ENCODE peak calls at places on chromosome 1, in ten cellular contexts. U is A673, E is body of pancreas, K is activated gamma-delta T cell, F is NCI-H1694 treated with DMSO at 0.1 percent for 48 hours, R is mesothelial cell of epicardium, L is Kasumi-1, C is neuronal stem cell, V is GM12865, H is mesenchymal stem cell. J is an unnamed sample.

GRCh38 chr1:115828101-115829022 is 12.6 kb downstream of the NHLH2 start:
- DNase-seq in U (no peak), E (peak), K (no peak), F (peak), R (peak), L (no peak), C (no peak), V (no peak), H (peak), J (no peak)

GRCh38 chr1:65319754-65320153 is 10.4 kb downstream of the DNAJC6 start:
- DNase-seq in U (no peak), E (no peak), K (no peak), F (no peak), R (no peak), L (no peak), C (no peak), V (no peak), H (no peak), J (no peak)

GRCh38 chr1:211920602-211921226 is 90.2 kb upstream of the LPGAT1 start:
- DNase-seq in U (no peak), E (no peak), K (no peak), F (no peak), R (no peak), L (no peak), C (no peak), V (no peak), H (peak), J (no peak)

GRCh38 chr1:223704921-223705878 is 7.1 kb upstream of the CAPN2 start:
- DNase-seq in U (peak), E (no peak), K (no peak), F (no peak), R (no peak), L (peak), C (no peak), V (no peak), H (peak), J (no peak)

GRCh38 chr1:6005276-6005917 is 13.2 kb upstream of the NPHP4 start:
- DNase-seq in U (no peak), E (peak), K (no peak), F (no peak), R (no peak), L (no peak), C (no peak), V (no peak), H (no peak), J (no peak)

GRCh38 chr1:29521438-29521715 is 285.1 kb downstream of the PTPRU start:
- DNase-seq in U (no peak), E (no peak), K (no peak), F (no peak), R (peak), L (no peak), C (no peak), V (no peak), H (no peak), J (no peak)

GRCh38 chr1:116504308-116505156 is 66.3 kb downstream of the CD58 start:
- DNase-seq in U (peak), E (peak), K (no peak), F (no peak), R (no peak), L (peak), C (no peak), V (peak), H (peak), J (no peak)

GRCh38 chr1:47323475-47324105 is 9.6 kb upstream of the STIL start:
- DNase-seq in U (no peak), E (no peak), K (no peak), F (no peak), R (no peak), L (peak), C (no peak), V (no peak), H (no peak), J (no peak)

GRCh38 chr1:167695150-167695549 is 26.6 kb upstream of the MPZL1 start:
- DNase-seq in U (no peak), E (no peak), K (no peak), F (no peak), R (no peak), L (no peak), C (no peak), V (no peak), H (no peak), J (no peak)

GRCh38 chr1:117812868-117813511 is 116.4 kb downstream of the GDAP2 start:
- DNase-seq in U (no peak), E (no peak), K (no peak), F (no peak), R (no peak), L (no peak), C (no peak), V (no peak), H (peak), J (peak)

GRCh38 chr1:150876111-150876434 is 326 bp downstream of the ARNT start:
- DNase-seq in U (peak), E (no peak), K (no peak), F (peak), R (no peak), L (peak), C (no peak), V (no peak), H (peak), J (no peak)

GRCh38 chr1:156102634-156103511 is 11.6 kb upstream of the LMNA start:
- DNase-seq in U (no peak), E (no peak), K (no peak), F (no peak), R (no peak), L (peak), C (no peak), V (no peak), H (peak), J (no peak)

GRCh38 chr1:209625205-209625549 is 27.0 kb downstream of the LAMB3 start:
- DNase-seq in U (no peak), E (no peak), K (no peak), F (no peak), R (no peak), L (no peak), C (no peak), V (no peak), H (peak), J (no peak)

GRCh38 chr1:33132549-33132948 is 49.3 kb downstream of the TRIM62 start:
- DNase-seq in U (no peak), E (no peak), K (no peak), F (no peak), R (no peak), L (no peak), C (no peak), V (no peak), H (no peak), J (no peak)

GRCh38 chr1:165828103-165828558 is 717 bp downstream of the UCK2 start:
- DNase-seq in U (peak), E (peak), K (no peak), F (peak), R (peak), L (peak), C (peak), V (peak), H (peak), J (no peak)

GRCh38 chr1:84757301-84757700 is 67.0 kb upstream of the SSX2IP start:
- DNase-seq in U (no peak), E (no peak), K (no peak), F (no peak), R (no peak), L (no peak), C (no peak), V (no peak), H (no peak), J (no peak)

GRCh38 chr1:207810606-207811295 is 58.9 kb downstream of the CD46 start:
- DNase-seq in U (no peak), E (no peak), K (no peak), F (no peak), R (no peak), L (no peak), C (no peak), V (no peak), H (no peak), J (no peak)

GRCh38 chr1:117466761-117467160 is 99.5 kb downstream of the MAN1A2 start:
- DNase-seq in U (peak), E (no peak), K (no peak), F (no peak), R (no peak), L (no peak), C (no peak), V (no peak), H (peak), J (no peak)

GRCh38 chr1:154329551-154330131 is 4.3 kb downstream of the ATP8B2 start:
- DNase-seq in U (peak), E (no peak), K (no peak), F (no peak), R (no peak), L (no peak), C (no peak), V (no peak), H (no peak), J (no peak)

GRCh38 chr1:99503276-99503747 is 142.6 kb upstream of the PALMD start:
- DNase-seq in U (peak), E (no peak), K (no peak), F (no peak), R (no peak), L (no peak), C (no peak), V (no peak), H (peak), J (no peak)

J was measured in LNCaP clone FGC.